ENCODE peak calls at places on chromosomes 3 and 15, in eight cellular contexts. O is GM04504, W is MG63, S is fibroblast of pulmonary artery, F is heart left ventricle, Y is adrenal gland, G is NCI-H1105 treated with DMSO at 0.1 percent for 48 hours, X is NCI-H774. E is an unnamed sample.

GRCh38 chr3:4406746-4407568 is 60.1 kb downstream of the SUMF1 start:
- DNase-seq in Y (no peak), F (no peak), S (no peak), G (no peak), X (no peak), W (no peak), O (no peak), E (no peak)

GRCh38 chr15:91710072-91710471 is 143.4 kb upstream of the SLCO3A1 start:
- DNase-seq in O (no peak), X (no peak), G (no peak), Y (no peak), W (no peak), S (no peak), F (no peak), E (no peak)

GRCh38 chr3:42101048-42101447 is 9.9 kb downstream of the TRAK1 start:
- DNase-seq in X (no peak), S (peak; percentile 86), F (peak; percentile 67), W (no peak), Y (peak; percentile 71), O (peak; percentile 64), G (no peak), E (no peak)

GRCh38 chr3:71753716-71754609 is at the start of gene GPR27:
- DNase-seq in O (peak; percentile 8), F (no peak), G (peak; percentile 16), S (peak; percentile 34), X (no peak), W (peak; percentile 32), Y (peak; percentile 10), E (no peak)

GRCh38 chr3:64530434-64531049 is 157.3 kb downstream of the ADAMTS9 start:
- DNase-seq in Y (peak; percentile 71), W (peak; percentile 26), O (peak; percentile 33), X (peak; percentile 17), S (peak; percentile 68), G (peak; percentile 35), F (no peak), E (no peak)

GRCh38 chr3:165643433-165643824 is 193.8 kb downstream of the BCHE start:
- DNase-seq in Y (no peak), F (no peak), S (peak; percentile 40), W (peak; percentile 46), G (no peak), X (peak; percentile 20), O (peak; percentile 3), E (peak; percentile 77)

GRCh38 chr15:99450896-99451358 is 114.9 kb upstream of the MEF2A start:
- DNase-seq in W (no peak), O (no peak), Y (peak; percentile 78), X (peak; percentile 4), G (no peak), S (peak; percentile 94), F (peak; percentile 90), E (peak; percentile 46)

GRCh38 chr3:194592798-194593752 is 40.1 kb downstream of the TMEM44 start:
- DNase-seq in W (peak; percentile 95), Y (no peak), F (no peak), X (no peak), G (no peak), S (peak; percentile 100), O (peak; percentile 99), E (peak; percentile 18)

GRCh38 chr15:66882251-66883020 is 180.4 kb downstream of the SMAD6 start:
- DNase-seq in F (peak; percentile 61), Y (peak; percentile 31), X (no peak), O (peak; percentile 63), S (peak; percentile 79), W (peak; percentile 91), G (no peak), E (no peak)

GRCh38 chr3:107065094-107065861 is 312.0 kb upstream of the CCDC54 start:
- DNase-seq in X (no peak), W (no peak), O (no peak), Y (peak; percentile 18), G (peak; percentile 98), S (peak; percentile 7), F (no peak), E (peak; percentile 32)